ENCODE peak calls at places on chromosomes 7 and 10, in five cellular contexts. One of them, this sample, is unnamed.

GRCh38 chr7:82507976-82508677 is 64.5 kb upstream of the CACNA2D1 start:
- DNase-seq in heart left ventricle: no peak
- DNase-seq in HuH-7: no peak
- DNase-seq in tibial nerve: no peak
- DNase-seq in foreskin fibroblast: no peak
- DNase-seq in this sample: no peak

GRCh38 chr7:16647435-16647960 is 1.5 kb downstream of the BZW2 start:
- DNase-seq in heart left ventricle: no peak
- DNase-seq in HuH-7: no peak
- DNase-seq in tibial nerve: no peak
- DNase-seq in foreskin fibroblast: no peak
- DNase-seq in this sample: no peak

GRCh38 chr7:20795361-20795760 is 8.7 kb upstream of the SP8 start:
- DNase-seq in HuH-7: no peak
- DNase-seq in foreskin fibroblast: no peak
- DNase-seq in tibial nerve: no peak
- DNase-seq in heart left ventricle: no peak
- DNase-seq in this sample: no peak

GRCh38 chr10:3192856-3193635 is 20.5 kb upstream of the PITRM1 start:
- DNase-seq in tibial nerve: peak
- DNase-seq in heart left ventricle: peak
- DNase-seq in HuH-7: peak
- DNase-seq in foreskin fibroblast: peak
- DNase-seq in this sample: no peak

GRCh38 chr7:71050492-71050891 is 81.5 kb upstream of the GALNT17 start:
- DNase-seq in tibial nerve: no peak
- DNase-seq in HuH-7: no peak
- DNase-seq in heart left ventricle: no peak
- DNase-seq in foreskin fibroblast: no peak
- DNase-seq in this sample: no peak

GRCh38 chr7:104410742-104411141 is 82.3 kb downstream of the LHFPL3 start:
- DNase-seq in tibial nerve: no peak
- DNase-seq in HuH-7: no peak
- DNase-seq in foreskin fibroblast: no peak
- DNase-seq in heart left ventricle: no peak
- DNase-seq in this sample: no peak

GRCh38 chr10:11113156-11113555 is 95.5 kb downstream of the CELF2 start:
- DNase-seq in tibial nerve: no peak
- DNase-seq in heart left ventricle: no peak
- DNase-seq in foreskin fibroblast: no peak
- DNase-seq in HuH-7: no peak
- DNase-seq in this sample: no peak

GRCh38 chr7:69114374-69114773 is 483.9 kb upstream of the AUTS2 start:
- DNase-seq in tibial nerve: no peak
- DNase-seq in foreskin fibroblast: no peak
- DNase-seq in heart left ventricle: no peak
- DNase-seq in HuH-7: no peak
- DNase-seq in this sample: no peak

GRCh38 chr10:80529604-80530003 is 8.1 kb upstream of the SH2D4B start:
- DNase-seq in heart left ventricle: peak
- DNase-seq in foreskin fibroblast: no peak
- DNase-seq in HuH-7: no peak
- DNase-seq in tibial nerve: no peak
- DNase-seq in this sample: peak

GRCh38 chr7:91942312-91942711 is 1.6 kb downstream of the AKAP9 start:
- DNase-seq in HuH-7: no peak
- DNase-seq in foreskin fibroblast: no peak
- DNase-seq in tibial nerve: no peak
- DNase-seq in heart left ventricle: no peak
- DNase-seq in this sample: no peak

GRCh38 chr10:70885931-70886903 is 2.1 kb downstream of the PCBD1 start:
- DNase-seq in heart left ventricle: no peak
- DNase-seq in HuH-7: no peak
- DNase-seq in foreskin fibroblast: no peak
- DNase-seq in tibial nerve: no peak
- DNase-seq in this sample: peak

GRCh38 chr7:64599341-64599740 is 36.5 kb upstream of the ZNF680 start:
- DNase-seq in tibial nerve: no peak
- DNase-seq in HuH-7: no peak
- DNase-seq in foreskin fibroblast: no peak
- DNase-seq in heart left ventricle: no peak
- DNase-seq in this sample: no peak

GRCh38 chr10:68871731-68872342 is 29.3 kb upstream of the DDX50 start:
- DNase-seq in HuH-7: no peak
- DNase-seq in foreskin fibroblast: peak
- DNase-seq in heart left ventricle: no peak
- DNase-seq in tibial nerve: no peak
- DNase-seq in this sample: no peak

GRCh38 chr10:79336276-79336675 is 11.0 kb upstream of the PPIF start:
- DNase-seq in heart left ventricle: no peak
- DNase-seq in foreskin fibroblast: no peak
- DNase-seq in tibial nerve: no peak
- DNase-seq in HuH-7: no peak
- DNase-seq in this sample: no peak

GRCh38 chr10:113644185-113645120 is 19.4 kb downstream of the NRAP start:
- DNase-seq in heart left ventricle: no peak
- DNase-seq in HuH-7: no peak
- DNase-seq in foreskin fibroblast: peak
- DNase-seq in tibial nerve: no peak
- DNase-seq in this sample: no peak

GRCh38 chr7:65978891-65979582 is 3.0 kb downstream of the GUSB start:
- DNase-seq in HuH-7: no peak
- DNase-seq in foreskin fibroblast: no peak
- DNase-seq in heart left ventricle: no peak
- DNase-seq in tibial nerve: no peak
- DNase-seq in this sample: no peak

GRCh38 chr7:83271212-83272099 is 108.8 kb upstream of the PCLO start:
- DNase-seq in foreskin fibroblast: peak
- DNase-seq in heart left ventricle: no peak
- DNase-seq in tibial nerve: no peak
- DNase-seq in HuH-7: no peak
- DNase-seq in this sample: no peak

GRCh38 chr7:2013381-2014311 is 219.1 kb downstream of the MAD1L1 start:
- DNase-seq in tibial nerve: no peak
- DNase-seq in HuH-7: no peak
- DNase-seq in heart left ventricle: no peak
- DNase-seq in foreskin fibroblast: no peak
- DNase-seq in this sample: peak

GRCh38 chr7:82362129-82362528 is 81.4 kb downstream of the CACNA2D1 start:
- DNase-seq in foreskin fibroblast: peak
- DNase-seq in HuH-7: no peak
- DNase-seq in heart left ventricle: no peak
- DNase-seq in tibial nerve: no peak
- DNase-seq in this sample: no peak

GRCh38 chr7:423312-424260 is 96.1 kb downstream of the PDGFA start:
- DNase-seq in foreskin fibroblast: no peak
- DNase-seq in HuH-7: no peak
- DNase-seq in tibial nerve: no peak
- DNase-seq in heart left ventricle: no peak
- DNase-seq in this sample: peak

GRCh38 chr7:128831994-128832879 is 2.0 kb downstream of the FLNC start:
- DNase-seq in heart left ventricle: peak
- DNase-seq in tibial nerve: no peak
- DNase-seq in foreskin fibroblast: peak
- DNase-seq in HuH-7: no peak
- DNase-seq in this sample: peak

GRCh38 chr10:60358282-60358681 is 31.4 kb downstream of the ANK3 start:
- DNase-seq in tibial nerve: no peak
- DNase-seq in HuH-7: no peak
- DNase-seq in heart left ventricle: no peak
- DNase-seq in foreskin fibroblast: no peak
- DNase-seq in this sample: no peak

GRCh38 chr7:158460665-158461064 is 127.0 kb downstream of the PTPRN2 start:
- DNase-seq in foreskin fibroblast: no peak
- DNase-seq in HuH-7: no peak
- DNase-seq in tibial nerve: no peak
- DNase-seq in heart left ventricle: no peak
- DNase-seq in this sample: no peak

GRCh38 chr10:61998937-61999336 is 97.4 kb downstream of the ARID5B start:
- DNase-seq in tibial nerve: no peak
- DNase-seq in HuH-7: no peak
- DNase-seq in foreskin fibroblast: no peak
- DNase-seq in heart left ventricle: no peak
- DNase-seq in this sample: no peak

GRCh38 chr10:47062801-47063200 is 151.6 kb downstream of the PTPN20 start:
- DNase-seq in tibial nerve: no peak
- DNase-seq in heart left ventricle: no peak
- DNase-seq in foreskin fibroblast: no peak
- DNase-seq in HuH-7: no peak
- DNase-seq in this sample: no peak

GRCh38 chr7:51589111-51589510 is 272.5 kb upstream of the COBL start:
- DNase-seq in HuH-7: no peak
- DNase-seq in foreskin fibroblast: no peak
- DNase-seq in heart left ventricle: no peak
- DNase-seq in tibial nerve: no peak
- DNase-seq in this sample: no peak

GRCh38 chr10:22713853-22714523 is 390 bp downstream of the PIP4K2A start:
- DNase-seq in HuH-7: peak
- DNase-seq in foreskin fibroblast: no peak
- DNase-seq in heart left ventricle: peak
- DNase-seq in tibial nerve: no peak
- DNase-seq in this sample: no peak

GRCh38 chr7:31775511-31775910 is 88.5 kb downstream of the PPP1R17 start:
- DNase-seq in heart left ventricle: no peak
- DNase-seq in tibial nerve: no peak
- DNase-seq in foreskin fibroblast: no peak
- DNase-seq in HuH-7: no peak
- DNase-seq in this sample: no peak

GRCh38 chr10:1737222-1738061 is at the start of gene ADARB2:
- DNase-seq in heart left ventricle: peak
- DNase-seq in foreskin fibroblast: no peak
- DNase-seq in HuH-7: no peak
- DNase-seq in tibial nerve: no peak
- DNase-seq in this sample: no peak

GRCh38 chr7:89618269-89618668 is 536.0 kb upstream of the STEAP1 start:
- DNase-seq in HuH-7: no peak
- DNase-seq in tibial nerve: no peak
- DNase-seq in heart left ventricle: no peak
- DNase-seq in foreskin fibroblast: no peak
- DNase-seq in this sample: no peak

GRCh38 chr10:132257271-132257670 is 50.5 kb downstream of the STK32C start:
- DNase-seq in heart left ventricle: no peak
- DNase-seq in tibial nerve: no peak
- DNase-seq in foreskin fibroblast: peak
- DNase-seq in HuH-7: no peak
- DNase-seq in this sample: no peak

This sample was measured in psoas muscle.